ENCODE peak calls at places on chromosome 3, in ten cellular contexts. B is coronary artery, S is tibial artery, C is heart right ventricle, X is aorta, W is OCI-LY7, I is right cardiac atrium, U is endothelial cell of umbilical vein, V is AG10803, R is AG09309. P is an unnamed sample.

GRCh38 chr3:102478160-102478559 is 43.3 kb downstream of the ZPLD1 start:
- DNase-seq in B (no peak), S (no peak), C (no peak), X (no peak), W (no peak), I (no peak), U (no peak), V (no peak), R (no peak), P (no peak)

GRCh38 chr3:188434594-188434993 is 280.6 kb downstream of the LPP start:
- DNase-seq in B (no peak), S (no peak), C (no peak), X (no peak), W (no peak), I (no peak), U (no peak), V (peak), R (no peak), P (peak)

GRCh38 chr3:8985411-8985831 is 22.1 kb upstream of the RAD18 start:
- DNase-seq in B (no peak), S (no peak), C (no peak), X (no peak), W (no peak), I (no peak), U (no peak), V (no peak), R (no peak), P (no peak)

GRCh38 chr3:29465836-29466235 is 185.0 kb downstream of the RBMS3 start:
- DNase-seq in B (no peak), S (no peak), C (peak), X (no peak), W (no peak), I (no peak), U (no peak), V (peak), R (peak), P (peak)

GRCh38 chr3:126361211-126361610 is 4.0 kb upstream of the KLF15 start:
- DNase-seq in B (no peak), S (no peak), C (no peak), X (peak), W (no peak), I (no peak), U (no peak), V (no peak), R (no peak), P (no peak)

GRCh38 chr3:162217603-162218002 is 721.0 kb downstream of the OTOL1 start:
- DNase-seq in B (no peak), S (no peak), C (no peak), X (no peak), W (no peak), I (no peak), U (no peak), V (peak), R (peak), P (peak)

GRCh38 chr3:160130950-160131349 is 94.3 kb upstream of the C3orf80 start:
- DNase-seq in B (no peak), S (no peak), C (no peak), X (no peak), W (no peak), I (no peak), U (peak), V (peak), R (peak), P (peak)

GRCh38 chr3:52535411-52536111 is 844 bp upstream of the UQCC5 start:
- DNase-seq in B (no peak), S (no peak), C (no peak), X (peak), W (no peak), I (peak), U (no peak), V (no peak), R (no peak), P (no peak)

DNA sequence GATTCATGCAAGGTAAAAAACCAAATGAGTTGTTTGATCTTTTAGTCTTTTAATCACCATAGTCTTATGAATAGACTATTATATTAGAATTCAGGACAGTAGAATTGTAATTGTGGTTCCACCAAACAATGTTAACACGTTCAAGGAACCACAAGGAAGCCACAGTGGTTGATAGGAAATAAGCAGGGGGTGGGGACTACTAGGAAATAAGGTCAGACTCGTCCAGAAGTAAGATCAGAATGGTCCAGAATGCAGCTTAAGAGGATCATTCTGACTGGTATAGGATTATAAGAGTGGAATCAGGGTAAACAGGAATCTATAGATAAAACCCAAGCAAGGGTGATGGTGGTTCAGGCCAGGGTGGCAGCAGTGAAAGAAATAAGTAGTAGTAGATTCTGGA is 7.5 kb downstream of the MYNN start:
- DNase-seq in B (no peak), S (no peak), C (no peak), X (no peak), W (no peak), I (no peak), U (no peak), V (no peak), R (no peak), P (no peak)
- H3K4me3 ChIP-seq in B (no peak), S (no peak), C (no peak), X (no peak), W (no peak), I (no peak), U (no peak), V (no peak), R (no peak), P (no peak)

GRCh38 chr3:16378920-16379319 is 113.9 kb downstream of the OXNAD1 start:
- DNase-seq in B (no peak), S (no peak), C (no peak), X (no peak), W (no peak), I (no peak), U (no peak), V (peak), R (no peak), P (peak)

GRCh38 chr3:16378415-16378814 is 113.4 kb downstream of the OXNAD1 start:
- DNase-seq in B (no peak), S (no peak), C (no peak), X (no peak), W (peak), I (no peak), U (no peak), V (no peak), R (no peak), P (no peak)

GRCh38 chr3:16375891-16376290 is 110.9 kb downstream of the OXNAD1 start:
- DNase-seq in B (no peak), S (no peak), C (no peak), X (no peak), W (no peak), I (no peak), U (peak), V (no peak), R (no peak), P (no peak)

GRCh38 chr3:16377847-16378302 is 112.9 kb downstream of the OXNAD1 start:
- DNase-seq in B (no peak), S (no peak), C (no peak), X (no peak), W (peak), I (no peak), U (no peak), V (no peak), R (no peak), P (no peak)

DNA sequence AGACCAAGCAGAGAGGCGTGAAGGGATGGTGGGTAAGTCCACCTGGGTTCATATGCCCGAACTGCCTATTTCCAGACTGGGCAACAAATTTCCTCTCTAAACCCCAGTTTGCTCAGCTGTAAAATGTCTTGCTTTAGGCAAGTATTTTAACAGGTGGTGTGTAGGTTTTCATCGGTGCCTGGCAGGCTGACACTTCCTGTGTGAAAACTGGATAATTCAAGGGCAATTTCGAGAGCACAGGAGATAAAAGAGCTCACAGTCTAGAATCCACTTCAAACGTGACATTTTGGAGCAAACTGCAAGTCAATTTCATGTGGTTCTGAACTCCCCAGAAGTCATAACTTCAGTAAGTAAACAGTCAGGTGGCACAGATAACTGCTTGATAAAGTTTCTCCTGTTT is 112.2 kb downstream of the OXNAD1 start:
- DNase-seq in B (no peak), S (no peak), C (no peak), X (no peak), W (peak), I (no peak), U (no peak), V (no peak), R (no peak), P (no peak)
- H3K4me3 ChIP-seq in B (no peak), S (no peak), C (no peak), X (no peak), W (peak), I (no peak), U (no peak), V (no peak), R (no peak), P (no peak)

DNA sequence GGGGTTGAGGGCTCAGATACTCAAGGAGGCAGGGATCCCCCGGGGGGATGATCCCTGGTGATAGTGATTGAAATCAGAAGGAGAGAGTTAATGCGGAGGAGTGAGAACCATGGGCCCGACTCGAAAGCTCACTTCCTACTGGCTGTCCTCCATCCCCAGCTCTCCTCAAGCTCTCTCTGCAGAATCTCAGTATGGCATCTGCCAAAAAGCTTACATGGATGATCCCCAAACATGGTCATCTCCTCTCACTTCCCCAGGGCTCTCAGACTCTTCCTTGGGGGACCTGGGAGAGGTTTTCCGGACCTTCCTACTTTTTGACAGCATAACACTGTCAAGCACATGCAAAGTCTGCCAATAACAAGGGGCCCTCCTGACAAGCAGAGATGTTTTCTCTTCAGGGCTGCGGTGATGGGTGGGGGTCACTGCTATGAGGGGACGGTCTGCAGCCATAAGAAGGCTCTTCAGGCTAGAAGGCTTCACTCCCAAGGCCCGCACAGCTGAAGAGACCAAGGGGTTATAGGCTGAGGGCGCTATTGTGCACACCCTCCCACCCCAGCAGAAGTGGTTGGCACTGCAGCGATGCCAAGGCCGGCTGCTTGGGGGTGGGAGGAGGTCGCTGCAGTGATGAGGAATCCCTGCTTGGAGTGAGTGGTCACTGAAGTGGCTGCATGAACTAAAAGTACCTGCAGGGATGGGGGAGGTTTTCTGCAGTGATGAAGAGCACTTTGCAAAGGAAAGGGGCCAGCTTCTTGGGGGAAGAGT is 828 bp upstream of the VWA5B2 start:
- DNase-seq in B (no peak), S (no peak), C (no peak), X (no peak), W (no peak), I (no peak), U (no peak), V (no peak), R (no peak), P (no peak)
- H3K4me3 ChIP-seq in B (peak), S (no peak), C (peak), X (no peak), W (no peak), I (no peak), U (no peak), V (no peak), R (no peak), P (no peak)

DNA sequence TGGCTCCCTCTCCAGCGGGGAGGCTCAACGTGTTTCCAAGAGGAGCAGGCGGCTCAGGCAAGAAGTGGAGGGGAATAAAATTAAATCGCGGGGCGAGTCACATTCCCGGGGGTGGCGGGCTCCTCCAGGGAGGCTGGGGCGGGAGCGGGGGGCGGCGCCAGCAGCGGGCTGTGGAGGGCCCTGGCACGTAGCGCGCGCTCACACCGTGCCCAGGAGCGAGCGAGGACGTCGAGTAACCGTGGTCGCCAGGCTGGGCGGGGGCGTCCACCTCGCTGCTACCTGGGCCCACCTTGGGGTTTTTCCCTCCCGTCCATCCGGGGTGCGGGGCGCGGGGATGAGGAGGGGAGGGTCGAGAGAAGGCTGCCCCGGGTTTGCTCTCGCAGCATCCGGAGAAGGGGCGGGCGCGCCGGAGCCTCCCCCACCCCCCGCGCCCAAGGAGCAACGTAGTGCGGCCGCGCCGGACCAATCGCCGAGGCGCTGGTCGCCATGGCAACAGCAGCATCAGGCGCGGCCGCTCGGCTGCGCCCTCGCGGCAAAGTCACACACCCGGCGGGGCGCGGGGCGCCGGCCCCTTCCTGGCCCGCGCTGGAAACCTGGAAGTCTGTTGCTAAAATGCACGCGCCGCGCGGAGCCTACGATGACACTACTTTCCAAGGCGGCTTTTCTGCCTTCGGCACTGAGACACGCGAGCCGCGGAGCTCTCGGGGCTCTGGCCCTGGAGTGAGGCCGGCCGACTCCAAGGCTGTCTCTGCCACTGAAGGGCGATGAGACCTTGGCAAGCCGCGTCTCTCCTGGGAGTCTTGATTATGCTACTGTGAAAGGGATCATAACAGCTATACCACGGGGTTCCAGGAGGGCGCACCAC is at the start of gene IQSEC1:
- DNase-seq in B (no peak), S (peak), C (peak), X (peak), W (peak), I (peak), U (no peak), V (no peak), R (no peak), P (no peak)
- H3K4me3 ChIP-seq in B (peak), S (peak), C (peak), X (no peak), W (peak), I (no peak), U (no peak), V (no peak), R (no peak), P (no peak)

P was measured in foreskin fibroblast.